ENCODE peak calls at places on chromosome 17, in six cellular contexts. N is transverse colon, V is AG09309, J is AG04450, C is tibial nerve, W is coronary artery. G is an unnamed sample.

GRCh38 chr17:73427198-73427597 is 115.4 kb upstream of the CDC42EP4 start:
- DNase-seq in C (no peak), V (no peak), J (no peak), N (no peak), W (no peak), G (no peak)

GRCh38 chr17:38507436-38507835 is 79.2 kb downstream of the ARHGAP23 start:
- DNase-seq in C (no peak), N (no peak), V (no peak), J (no peak), W (no peak), G (no peak)

GRCh38 chr17:40075216-40076100 is 12.7 kb downstream of the THRA start:
- DNase-seq in V (no peak), J (no peak), N (peak; percentile 86), C (peak; percentile 91), W (peak; percentile 97), G (peak; percentile 92)

GRCh38 chr17:46770818-46771600 is 47.5 kb downstream of the WNT3 start:
- DNase-seq in N (peak; percentile 54), W (no peak), J (no peak), V (no peak), C (no peak), G (peak; percentile 58)

GRCh38 chr17:7233701-7234099 is 617 bp downstream of the DVL2 start:
- DNase-seq in W (no peak), C (no peak), N (no peak), J (no peak), V (no peak), G (no peak)

GRCh38 chr17:82320956-82321927 is 3.8 kb upstream of the CD7 start:
- DNase-seq in C (no peak), W (no peak), J (no peak), N (peak; percentile 40), V (no peak), G (peak; percentile 65)

GRCh38 chr17:65231662-65232335 is 94.6 kb downstream of the RGS9 start:
- DNase-seq in V (peak; percentile 67), C (peak; percentile 16), N (peak; percentile 45), W (no peak), J (peak; percentile 63), G (peak; percentile 71)

GRCh38 chr17:935485-935884 is 44.1 kb downstream of the NXN start:
- DNase-seq in V (no peak), J (no peak), N (no peak), W (no peak), C (no peak), G (no peak)

GRCh38 chr17:40536731-40537171 is 28.5 kb downstream of the CCR7 start:
- DNase-seq in N (no peak), V (no peak), J (no peak), C (peak; percentile 54), W (no peak), G (no peak)

GRCh38 chr17:48754500-48755261 is 26.1 kb upstream of the HOXB13 start:
- DNase-seq in N (no peak), C (no peak), J (no peak), W (no peak), V (no peak), G (no peak)

GRCh38 chr17:7207120-7208001 is 12.3 kb downstream of the DLG4 start:
- DNase-seq in V (no peak), J (no peak), N (no peak), C (no peak), W (no peak), G (no peak)

GRCh38 chr17:60989439-60989838 is 311.8 kb downstream of the BCAS3 start:
- DNase-seq in W (no peak), J (no peak), N (no peak), C (no peak), V (no peak), G (no peak)

GRCh38 chr17:40922239-40922638 is 15.2 kb downstream of the KRT23 start:
- DNase-seq in J (peak; percentile 43), W (no peak), V (peak; percentile 51), C (peak; percentile 68), N (no peak), G (peak; percentile 18)

GRCh38 chr17:33396818-33397217 is 103.7 kb upstream of the ASIC2 start:
- DNase-seq in V (no peak), W (no peak), J (no peak), N (no peak), C (no peak), G (no peak)

GRCh38 chr17:5437721-5438317 is 1.1 kb downstream of the C1QBP start:
- DNase-seq in J (no peak), N (no peak), V (no peak), W (no peak), C (no peak), G (no peak)

GRCh38 chr17:64133546-64134215 is 3.7 kb upstream of the ERN1 start:
- DNase-seq in W (no peak), C (no peak), N (no peak), V (no peak), J (no peak), G (peak; percentile 54)

GRCh38 chr17:21677911-21678310 is 14.4 kb upstream of the KCNJ18 start:
- DNase-seq in W (peak; percentile 60), N (no peak), J (no peak), C (no peak), V (no peak), G (no peak)

GRCh38 chr17:42744283-42744805 is 496 bp downstream of the EZH1 start:
- DNase-seq in J (no peak), N (peak; percentile 80), C (peak; percentile 69), V (no peak), W (peak; percentile 82), G (peak; percentile 85)

GRCh38 chr17:59154721-59155438 is at the start of gene SKA2:
- DNase-seq in J (no peak), C (peak; percentile 95), W (peak; percentile 99), V (no peak), N (peak; percentile 97), G (peak; percentile 98)

GRCh38 chr17:59165933-59166342 is 10.4 kb downstream of the PRR11 start:
- DNase-seq in W (no peak), C (peak; percentile 30), V (no peak), N (peak; percentile 41), J (no peak), G (peak; percentile 50)

GRCh38 chr17:59161477-59161876 is 5.9 kb downstream of the PRR11 start:
- DNase-seq in C (no peak), W (no peak), J (no peak), N (no peak), V (no peak), G (no peak)

GRCh38 chr17:59155439-59156177 is at the start of gene PRR11:
- DNase-seq in J (peak; percentile 100), C (peak; percentile 97), N (peak; percentile 95), W (no peak), V (peak; percentile 100), G (peak; percentile 97)

GRCh38 chr17:59160203-59161025 is 4.9 kb downstream of the PRR11 start:
- DNase-seq in N (no peak), W (no peak), V (no peak), C (no peak), J (no peak), G (no peak)
- H3K4me3 ChIP-seq in N (no peak overlapping the region), W (no peak overlapping the region), V (no peak overlapping the region), C (no peak overlapping the region), J (no peak overlapping the region), G (no peak overlapping the region)

DNA sequence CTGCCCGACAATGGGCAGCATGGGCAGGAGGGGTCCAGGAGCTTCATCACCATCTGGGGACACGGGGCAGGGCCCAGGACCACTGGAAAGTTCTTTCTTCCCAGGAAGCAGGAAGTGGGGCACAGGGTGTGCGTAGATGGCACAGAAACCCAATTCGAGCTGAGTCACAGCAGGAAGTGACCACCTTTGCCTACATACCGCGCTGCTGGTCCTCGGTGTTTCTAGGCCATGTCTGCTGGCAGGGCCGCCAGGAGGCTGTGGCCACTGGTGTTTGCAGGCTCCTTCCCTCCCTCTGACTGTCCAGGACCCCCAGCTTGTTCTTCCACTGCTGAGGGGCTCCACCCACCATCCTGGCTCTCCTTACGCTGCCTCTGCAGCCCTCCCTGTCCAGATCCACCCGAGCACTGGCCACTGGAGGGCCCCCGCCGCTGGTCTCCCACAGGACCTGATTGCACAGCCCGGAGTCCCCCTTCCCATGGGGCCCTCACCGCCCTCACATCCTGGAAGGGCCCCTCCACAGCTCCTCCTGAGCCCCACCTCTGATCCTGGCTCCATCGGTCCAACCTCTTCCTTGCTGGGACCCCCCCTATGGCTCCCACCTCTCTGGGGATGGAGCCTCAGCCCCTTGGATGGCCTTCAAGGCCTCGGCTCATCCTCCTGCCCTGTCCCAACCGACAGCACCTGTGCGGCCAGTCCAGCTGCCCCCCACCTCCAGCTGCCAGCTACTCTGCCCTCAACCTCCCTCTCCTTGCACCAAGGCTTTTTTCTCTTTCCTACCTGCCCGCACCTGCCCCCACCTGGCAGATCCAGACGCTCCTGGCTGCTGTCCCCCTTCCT is 14.5 kb upstream of the RASD1 start:
- DNase-seq in N (no peak), C (no peak), V (no peak), J (no peak), W (no peak), G (no peak)
- TF ChIP-seq CTCF in N (no peak), C (no peak), V (no peak), J (no peak), W (no peak), G (no peak)

GRCh38 chr17:75485688-75486087 is 29.3 kb downstream of the TMEM94 start:
- DNase-seq in C (no peak), W (peak; percentile 68), N (no peak), V (no peak), J (no peak), G (no peak)

GRCh38 chr17:75488693-75489510 is 26.4 kb downstream of the CASKIN2 start:
- DNase-seq in N (no peak), W (peak; percentile 60), J (no peak), V (no peak), C (no peak), G (no peak)

GRCh38 chr17:75486951-75487350 is 28.4 kb downstream of the CASKIN2 start:
- DNase-seq in W (no peak), C (no peak), N (no peak), V (no peak), J (no peak), G (no peak)

GRCh38 chr17:75486151-75486550 is 29.2 kb downstream of the CASKIN2 start:
- DNase-seq in J (no peak), W (peak; percentile 67), C (no peak), V (no peak), N (no peak), G (no peak)

GRCh38 chr17:75487351-75488070 is 27.8 kb downstream of the CASKIN2 start:
- DNase-seq in J (no peak), C (no peak), W (peak; percentile 70), N (peak; percentile 59), V (no peak), G (no peak)
- H3K4me3 ChIP-seq in J (no peak overlapping the region), C (no peak overlapping the region), W (no peak overlapping the region), N (no peak overlapping the region), V (no peak overlapping the region), G (no peak overlapping the region)

DNA sequence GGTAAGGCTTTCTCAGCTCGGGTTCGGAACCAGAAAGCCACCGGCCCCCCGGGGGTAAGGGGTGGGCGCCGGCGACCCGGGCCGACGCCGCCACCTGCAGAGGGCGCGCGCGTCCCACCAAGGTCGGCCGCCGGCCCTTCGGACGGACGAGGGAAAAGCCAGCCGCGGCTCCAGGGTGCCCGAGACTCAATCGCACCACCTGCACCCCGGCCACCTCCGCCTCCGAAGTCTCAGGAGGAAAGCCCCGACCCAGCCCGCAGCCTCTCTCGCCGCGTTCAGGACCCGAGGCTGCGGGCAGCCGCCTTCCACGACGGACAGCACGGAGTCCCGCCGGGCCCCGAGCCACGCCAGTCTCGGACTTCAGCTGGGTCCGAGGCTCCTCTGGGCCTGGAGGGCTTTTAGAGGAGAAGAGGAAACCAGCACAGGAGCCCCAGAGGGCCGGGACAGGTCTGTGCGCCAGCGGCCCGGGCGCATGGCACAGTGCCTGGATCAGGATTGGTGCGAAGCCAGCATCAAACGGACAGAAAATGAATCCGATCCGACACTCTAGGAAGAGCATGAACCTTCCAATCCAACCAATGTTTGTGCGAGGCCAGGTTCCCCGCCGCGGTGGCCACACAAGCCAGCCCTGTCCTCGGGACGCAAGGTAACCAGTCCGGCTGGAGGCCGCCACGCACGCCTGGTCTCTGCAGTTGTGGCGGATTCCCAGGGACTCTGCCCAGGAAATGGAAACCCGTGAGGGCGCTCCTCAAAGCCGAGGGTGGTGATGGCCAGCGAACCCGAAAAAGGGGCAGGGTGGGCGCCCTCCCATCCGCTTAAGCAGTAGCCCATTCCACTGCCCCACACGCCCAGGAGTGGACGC is 6.7 kb downstream of the CBX8 start:
- DNase-seq in N (peak; percentile 50), J (no peak), V (no peak), W (no peak), C (no peak), G (peak; percentile 78)
- TF ChIP-seq CTCF in N (peak; percentile 83), J (peak; percentile 56), V (peak; percentile 43), W (peak; percentile 74), C (peak; percentile 92), G (peak; percentile 69)